ENCODE peak calls at places on chromosomes 5 and 9, in nine cellular contexts. Y is tibial artery; A is H9; Q is coronary artery; R is astrocyte of the hippocampus; W is brain microvascular endothelial cell; S is RPMI8226; T is mucosa of gallbladder; D is stimulated activated CD4-positive, alpha-beta T cell treated with anti-CD3 and anti-CD28 coated beads, Interleukin-4, amount 100 ng/mL, for 1 hour. I is an unnamed sample.

GRCh38 chr9:115591584-115591984 is 473.6 kb upstream of the TNC start:
- DNase-seq in D (no peak), Q (peak), R (peak), T (peak), S (peak), Y (peak), W (peak), A (peak), I (peak)

GRCh38 chr9:101514056-101514455 is 19.6 kb upstream of the RNF20 start:
- DNase-seq in W (peak), D (no peak), Y (no peak), S (no peak), Q (no peak), A (no peak), R (peak), T (no peak), I (no peak)

GRCh38 chr5:91283899-91284298 is 99.2 kb downstream of the ARRDC3 start:
- DNase-seq in Q (no peak), Y (no peak), S (no peak), D (no peak), T (no peak), R (peak), A (no peak), W (no peak), I (no peak)

GRCh38 chr9:346114-346513 is 131.4 kb downstream of the DOCK8 start:
- DNase-seq in Y (no peak), A (peak), D (no peak), R (no peak), Q (no peak), S (no peak), W (no peak), T (no peak), I (no peak)

GRCh38 chr5:21058290-21058689 is 1070.3 kb upstream of the CDH18 start:
- DNase-seq in Q (no peak), R (no peak), S (no peak), Y (no peak), T (no peak), D (no peak), A (no peak), W (no peak), I (no peak)

GRCh38 chr5:14528926-14529325 is 52.7 kb upstream of the OTULINL start:
- DNase-seq in T (no peak), R (no peak), W (no peak), A (no peak), Q (no peak), S (no peak), Y (no peak), D (no peak), I (no peak)

GRCh38 chr5:109705596-109705995 is 15.9 kb downstream of the MAN2A1 start:
- DNase-seq in A (no peak), D (no peak), Y (no peak), R (peak), S (no peak), T (no peak), W (peak), Q (no peak), I (no peak)

GRCh38 chr9:127637322-127637847 is 25.3 kb downstream of the STXBP1 start:
- DNase-seq in Q (no peak), S (no peak), T (peak), A (no peak), R (peak), Y (no peak), W (peak), D (no peak), I (peak)

GRCh38 chr9:119559986-119560385 is 190.8 kb upstream of the BRINP1 start:
- DNase-seq in T (no peak), A (no peak), W (no peak), D (no peak), Y (no peak), Q (no peak), R (no peak), S (no peak), I (no peak)